ENCODE peak calls at places on chromosome 20, in seven cellular contexts. I is SK-N-SH, M is HCT116, W is endothelial cell of umbilical vein, K is Panc1, O is esophagus muscularis mucosa, A is spleen. J is an unnamed sample.

GRCh38 chr20:63064310-63064709 is 57.5 kb upstream of the BHLHE23 start:
- DNase-seq in A (peak; percentile 44), I (no peak), M (no peak), O (no peak), W (no peak), K (no peak), J (no peak)

GRCh38 chr20:24816431-24816830 is 132.6 kb upstream of the CST7 start:
- DNase-seq in M (no peak), O (no peak), W (no peak), I (no peak), A (peak; percentile 76), K (no peak), J (no peak)

GRCh38 chr20:21096321-21097043 is 9.7 kb downstream of the LINC00237 start:
- DNase-seq in W (peak; percentile 20), O (peak; percentile 86), M (peak; percentile 68), I (peak; percentile 26), A (no peak), K (peak; percentile 4), J (no peak)

GRCh38 chr20:29319725-29320124 is 1937.7 kb upstream of the DEFB115 start:
- DNase-seq in M (no peak), K (no peak), O (peak; percentile 74), W (no peak), I (no peak), A (no peak), J (no peak)

GRCh38 chr20:32167552-32167951 is 40.0 kb downstream of the PLAGL2 start:
- DNase-seq in K (no peak), O (no peak), I (no peak), W (no peak), A (peak; percentile 16), M (no peak), J (no peak)

GRCh38 chr20:47785321-47785899 is at the start of gene SULF2:
- DNase-seq in W (no peak), M (no peak), O (no peak), K (no peak), A (no peak), I (peak; percentile 77), J (no peak)

GRCh38 chr20:48933017-48933766 is 11.7 kb downstream of the ARFGEF2 start:
- DNase-seq in O (no peak), M (no peak), A (no peak), I (no peak), K (no peak), W (no peak), J (no peak)

GRCh38 chr20:40807094-40807623 is 118.1 kb upstream of the MAFB start:
- DNase-seq in A (no peak), W (no peak), I (no peak), M (no peak), O (no peak), K (no peak), J (peak; percentile 13)

GRCh38 chr20:38844963-38845362 is 39.5 kb downstream of the PPP1R16B start:
- DNase-seq in O (no peak), I (no peak), M (no peak), W (no peak), A (no peak), K (no peak), J (no peak)

GRCh38 chr20:63434599-63435378 is 37.7 kb downstream of the KCNQ2 start:
- DNase-seq in M (peak; percentile 63), K (peak; percentile 77), O (no peak), I (peak; percentile 89), A (peak; percentile 87), W (peak; percentile 80), J (no peak)

GRCh38 chr20:14481863-14482262 is 144.5 kb upstream of the FLRT3 start:
- DNase-seq in K (no peak), A (no peak), W (peak; percentile 44), O (no peak), I (no peak), M (no peak), J (no peak)

GRCh38 chr20:20369353-20370086 is 1.6 kb downstream of the INSM1 start:
- DNase-seq in I (peak; percentile 50), M (no peak), K (no peak), A (no peak), O (no peak), W (no peak), J (no peak)

GRCh38 chr20:25077610-25078169 is 4.3 kb downstream of the VSX1 start:
- DNase-seq in A (peak; percentile 82), I (peak; percentile 65), M (no peak), K (no peak), W (no peak), O (no peak), J (peak; percentile 84)

GRCh38 chr20:63744574-63745423 is 5.2 kb downstream of the SLC2A4RG start:
- DNase-seq in W (no peak), A (peak; percentile 75), I (peak; percentile 25), O (no peak), K (no peak), M (no peak), J (no peak)

GRCh38 chr20:38731738-38732113 is 7.4 kb downstream of the SLC32A1 start:
- DNase-seq in K (no peak), O (no peak), M (no peak), A (no peak), I (peak; percentile 32), W (no peak), J (no peak)

GRCh38 chr20:59032713-59033059 is 551 bp upstream of the ATP5F1E start:
- DNase-seq in W (no peak), A (no peak), K (peak; percentile 24), O (no peak), I (peak; percentile 64), M (peak; percentile 21), J (no peak)
- H3K4me1 ChIP-seq in W (peaks cover 40% of the 10 kb centered on the region), A (peaks cover 46% of the 10 kb centered on the region), K (peaks cover 40% of the 10 kb centered on the region), O (peaks cover 46% of the 10 kb centered on the region), I (peaks cover 25% of the 10 kb centered on the region), M (peaks cover 10% of the 10 kb centered on the region), J (peaks cover 43% of the 10 kb centered on the region)

GRCh38 chr20:7856756-7857155 is 83.5 kb downstream of the HAO1 start:
- DNase-seq in A (no peak), M (no peak), I (no peak), W (peak; percentile 87), K (peak; percentile 20), O (no peak), J (no peak)
- TF ChIP-seq POLR2AphosphoS5 in A (no peak), M (no peak), I (no peak), W (peak; percentile 87), K (no peak), O (no peak), J (no peak)

GRCh38 chr20:15831201-15831600 is 742.0 kb downstream of the KIF16B start:
- DNase-seq in O (no peak), M (no peak), I (no peak), W (no peak), A (no peak), K (no peak), J (no peak)
- H3K27ac ChIP-seq in O (no peak overlapping the region), M (no peak overlapping the region), I (no peak overlapping the region), W (no peak overlapping the region), A (no peak overlapping the region), K (no peak overlapping the region), J (no peak overlapping the region)

GRCh38 chr20:44888226-44889103 is 3.0 kb downstream of the YWHAB start:
- DNase-seq in O (no peak), I (peak; percentile 25), W (no peak), K (no peak), M (no peak), A (no peak), J (no peak)
- H3K4me1 ChIP-seq in O (peaks cover 65% of the 10 kb centered on the region), I (peaks cover 14% of the 10 kb centered on the region), W (peaks cover 33% of the 10 kb centered on the region), K (peaks cover 34% of the 10 kb centered on the region), M (peaks cover 18% of the 10 kb centered on the region), A (peaks cover 75% of the 10 kb centered on the region), J (peaks cover 70% of the 10 kb centered on the region)

DNA sequence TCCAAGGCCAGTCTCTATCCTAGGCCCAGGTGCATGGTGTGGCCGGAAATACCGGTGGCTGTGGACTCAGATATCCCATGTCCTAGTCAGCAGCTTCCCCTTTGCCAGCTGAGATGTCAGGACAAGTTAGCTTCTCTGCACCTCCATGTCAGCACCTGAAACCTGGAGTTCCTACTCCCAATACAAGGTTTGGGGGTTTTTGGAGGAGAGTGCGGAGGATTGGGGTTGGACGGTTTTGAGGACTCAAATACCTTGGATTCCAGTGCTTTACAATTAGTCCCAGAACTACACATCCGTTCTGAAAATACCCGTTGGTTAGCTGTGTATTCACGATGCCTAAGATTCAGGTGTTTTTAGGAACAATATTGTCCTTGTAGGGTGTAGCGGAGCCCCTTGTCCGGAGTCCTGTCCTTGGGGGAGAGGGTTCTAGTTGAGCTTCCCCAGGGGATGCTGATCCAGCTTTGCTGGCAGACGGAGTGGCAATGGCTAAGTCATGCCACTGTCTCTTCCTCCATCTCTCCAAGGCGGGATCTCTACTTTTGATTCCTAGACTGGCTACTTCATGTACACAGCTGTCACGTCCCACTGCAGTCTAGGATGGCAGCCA is 45.0 kb downstream of the ADNP start:
- DNase-seq in A (peak; percentile 41), O (no peak), I (no peak), M (no peak), W (no peak), K (no peak), J (no peak)
- TF ChIP-seq POLR2AphosphoS5 in A (no peak), O (no peak), I (no peak), M (peak; percentile 36), W (no peak), K (peak; percentile 25), J (no peak)

GRCh38 chr20:58893355-58894151 is 41.0 kb downstream of the GNAS start:
- DNase-seq in W (no peak), O (no peak), M (no peak), K (no peak), I (no peak), A (no peak), J (no peak)

GRCh38 chr20:58892126-58892931 is 39.8 kb downstream of the GNAS start:
- DNase-seq in O (no peak), A (peak; percentile 93), K (peak; percentile 12), M (no peak), I (peak; percentile 89), W (peak; percentile 64), J (no peak)

GRCh38 chr20:58891076-58891685 is 38.7 kb downstream of the GNAS start:
- DNase-seq in I (peak; percentile 84), O (no peak), M (no peak), A (peak; percentile 95), K (no peak), W (no peak), J (no peak)

GRCh38 chr20:58891686-58892125 is 39.2 kb downstream of the GNAS start:
- DNase-seq in A (no peak), I (peak; percentile 82), W (no peak), M (no peak), K (no peak), O (no peak), J (no peak)

DNA sequence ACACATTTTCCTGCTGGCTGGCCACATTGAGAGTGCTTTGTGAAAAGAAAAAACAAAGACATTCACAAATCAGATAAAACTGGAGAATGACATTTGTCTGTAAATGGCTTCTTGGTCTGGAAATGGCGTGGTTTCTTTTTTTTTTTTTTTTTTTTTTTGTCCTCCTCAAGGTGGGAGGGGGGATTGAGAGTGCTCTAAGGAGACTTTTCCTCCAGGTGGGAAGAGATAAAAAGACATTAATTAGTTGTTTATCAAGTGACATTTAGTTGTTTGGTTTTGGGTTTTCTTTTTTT is 40.4 kb downstream of the GNAS start:
- DNase-seq in K (no peak), W (no peak), I (peak; percentile 55), O (no peak), M (no peak), A (no peak), J (no peak)
- H3K27ac ChIP-seq in K (peak overlapping the region; percentile 70), W (peak overlapping the region; percentile 61), I (peak overlapping the region; percentile 92), O (peak overlapping the region; percentile 99), M (peak overlapping the region; percentile 85), A (no peak overlapping the region), J (peak overlapping the region; percentile 99)

GRCh38 chr20:50295762-50296449 is 105.3 kb downstream of the CEBPB start:
- DNase-seq in W (no peak), I (peak; percentile 87), A (peak; percentile 69), K (no peak), O (no peak), M (no peak), J (no peak)
- H3K4me1 ChIP-seq in W (peaks cover 14% of the 10 kb centered on the region), I (no peaks in the 10 kb centered on the region), A (peaks cover 5% of the 10 kb centered on the region), K (peaks cover 14% of the 10 kb centered on the region), O (peaks cover 48% of the 10 kb centered on the region), M (peaks cover 18% of the 10 kb centered on the region), J (peaks cover 33% of the 10 kb centered on the region)

J was measured in vagina.